ENCODE peak calls at places on chromosomes 4 and X, in eight cellular contexts. R, Q, D, A, B, J, X and Z are unnamed samples.

GRCh38 chrX:153645151-153645550 is 1.9 kb upstream of the DUSP9 start:
- DNase-seq in D (no peak), A (no peak), R (no peak), B (no peak), X (peak), Q (no peak), J (no peak), Z (no peak)

GRCh38 chr4:71375494-71375893 is 36.7 kb downstream of the SLC4A4 start:
- DNase-seq in Q (no peak), A (no peak), X (no peak), J (no peak), D (no peak), B (no peak), R (no peak), Z (no peak)

GRCh38 chr4:17662694-17663093 is 48.3 kb downstream of the MED28 start:
- DNase-seq in D (no peak), Q (peak), X (no peak), B (no peak), R (no peak), J (no peak), A (peak), Z (no peak)

GRCh38 chr4:181548873-181549541 is 694.2 kb upstream of the TENM3 start:
- DNase-seq in X (no peak), Q (peak), J (no peak), B (no peak), D (no peak), A (peak), R (no peak), Z (peak)

GRCh38 chrX:103063191-103063845 is 653 bp downstream of the BEX1 start:
- DNase-seq in Q (peak), X (peak), R (no peak), D (no peak), B (peak), A (no peak), J (no peak), Z (no peak)

GRCh38 chr4:69907151-69907550 is 23.7 kb upstream of the CSN1S1 start:
- DNase-seq in X (no peak), A (no peak), B (no peak), R (no peak), Q (no peak), J (no peak), D (no peak), Z (no peak)

GRCh38 chr4:173399016-173399415 is at the start of gene SCRG1:
- DNase-seq in A (no peak), Q (peak), X (no peak), R (no peak), J (no peak), D (no peak), B (peak), Z (no peak)

GRCh38 chr4:11451720-11452119 is 23.0 kb upstream of the HS3ST1 start:
- DNase-seq in A (no peak), D (no peak), B (no peak), R (no peak), Q (no peak), J (no peak), X (no peak), Z (no peak)

GRCh38 chr4:180330521-180330920 is 1912.7 kb upstream of the TENM3 start:
- DNase-seq in D (no peak), X (no peak), R (no peak), A (no peak), B (no peak), Q (no peak), J (no peak), Z (no peak)

GRCh38 chr4:100869266-100869665 is 351.4 kb upstream of the EMCN start:
- DNase-seq in B (no peak), Q (no peak), D (no peak), J (no peak), R (no peak), X (no peak), A (no peak), Z (no peak)

GRCh38 chr4:140721088-140721421 is 35.1 kb downstream of the TBC1D9 start:
- DNase-seq in A (no peak), R (no peak), X (no peak), B (no peak), J (no peak), D (no peak), Q (no peak), Z (no peak)

GRCh38 chr4:79851625-79852304 is 221.3 kb downstream of the ANTXR2 start:
- DNase-seq in B (no peak), Q (peak), R (no peak), X (no peak), J (no peak), A (no peak), D (no peak), Z (no peak)

GRCh38 chr4:7876096-7876993 is 63.3 kb downstream of the AFAP1 start:
- DNase-seq in Q (peak), D (peak), X (no peak), B (no peak), R (no peak), A (no peak), J (no peak), Z (peak)

GRCh38 chrX:109890300-109890699 is 112.6 kb upstream of the TMEM164 start:
- DNase-seq in X (no peak), A (no peak), Q (no peak), D (no peak), R (no peak), J (no peak), B (no peak), Z (no peak)

GRCh38 chrX:101164766-101165590 is 54.6 kb upstream of the DRP2 start:
- DNase-seq in B (no peak), D (no peak), Q (no peak), J (no peak), X (no peak), R (no peak), A (no peak), Z (no peak)

GRCh38 chr4:147799986-147800555 is 68.2 kb downstream of the ARHGAP10 start:
- DNase-seq in J (no peak), X (no peak), D (peak), Q (peak), A (no peak), R (no peak), B (peak), Z (no peak)

GRCh38 chr4:8394125-8394524 is 46.4 kb downstream of the ACOX3 start:
- DNase-seq in X (no peak), D (no peak), Q (peak), R (peak), A (no peak), J (peak), B (peak), Z (no peak)

GRCh38 chr4:125049711-125050110 is 265.0 kb upstream of the FAT4 start:
- DNase-seq in A (no peak), Q (no peak), R (no peak), X (no peak), B (no peak), D (no peak), J (no peak), Z (no peak)

GRCh38 chr4:67558493-67558892 is at the start of gene STAP1:
- DNase-seq in X (no peak), B (no peak), R (no peak), A (no peak), Q (no peak), J (no peak), D (peak), Z (no peak)

GRCh38 chrX:41877167-41877566 is 46.2 kb downstream of the CASK start:
- DNase-seq in D (no peak), A (no peak), J (no peak), X (no peak), R (no peak), Q (no peak), B (no peak), Z (no peak)

GRCh38 chrX:110691446-110691845 is 104.2 kb downstream of the CHRDL1 start:
- DNase-seq in X (no peak), A (no peak), R (no peak), B (no peak), D (no peak), Q (peak), J (no peak), Z (no peak)

GRCh38 chrX:11758400-11759171 is 549 bp downstream of the MSL3 start:
- DNase-seq in A (no peak), D (peak), B (peak), J (peak), X (peak), R (peak), Q (peak), Z (peak)

GRCh38 chrX:57952320-57952678 is 42.0 kb upstream of the ZXDA start:
- DNase-seq in R (no peak), B (peak), Q (no peak), D (no peak), A (no peak), J (peak), X (no peak), Z (no peak)

GRCh38 chrX:27976284-27976683 is 5.0 kb downstream of the DCAF8L1 start:
- DNase-seq in B (no peak), D (no peak), R (no peak), Q (peak), J (no peak), X (no peak), A (no peak), Z (no peak)